ENCODE peak calls at places on chromosomes 7 and 10, in nine cellular contexts. R is ovary, D is BJ, G is tibial artery, Y is testis, H is psoas muscle, M is cardiac fibroblast, N is colonic mucosa, Q is fibroblast of pulmonary artery. W is an unnamed sample.
A peak's percentile ranks its signal among the peaks of the same experiment; 100 is the strongest.

GRCh38 chr7:128410092-128410665 is 397 bp upstream of the IMPDH1 start:
- DNase-seq in H (no peak), Q (peak; percentile 79), D (peak; percentile 33), N (no peak), R (no peak), M (peak; percentile 89), Y (peak; percentile 55), G (no peak), W (peak; percentile 55)

GRCh38 chr10:12417341-12417740 is 68.0 kb downstream of the CAMK1D start:
- DNase-seq in Y (no peak), M (no peak), H (no peak), G (peak; percentile 73), Q (no peak), D (no peak), N (no peak), R (no peak), W (no peak)

GRCh38 chr7:6252310-6252709 is 20.1 kb downstream of the CYTH3 start:
- DNase-seq in H (no peak), D (peak; percentile 72), N (no peak), M (peak; percentile 67), G (no peak), R (no peak), Q (peak; percentile 58), Y (no peak), W (no peak)

GRCh38 chr7:36210542-36210941 is 57.5 kb downstream of the EEPD1 start:
- DNase-seq in G (no peak), Q (no peak), Y (no peak), D (no peak), R (no peak), H (peak; percentile 69), N (no peak), M (no peak), W (no peak)

GRCh38 chr10:119305860-119306513 is 98.6 kb downstream of the GRK5 start:
- DNase-seq in N (peak; percentile 46), R (peak; percentile 79), Q (peak; percentile 97), D (peak; percentile 72), M (peak; percentile 94), Y (no peak), H (peak; percentile 80), G (peak; percentile 95), W (peak; percentile 51)

GRCh38 chr10:99532687-99533495 is at the start of gene NKX2-3:
- DNase-seq in D (no peak), Y (peak; percentile 76), H (peak; percentile 76), G (no peak), R (no peak), N (peak; percentile 87), Q (peak; percentile 33), M (peak; percentile 36), W (peak; percentile 91)

GRCh38 chr7:54788664-54789063 is 29.7 kb upstream of the SEC61G start:
- DNase-seq in H (no peak), Y (peak; percentile 26), N (peak; percentile 30), Q (peak; percentile 88), D (peak; percentile 51), M (peak; percentile 90), G (no peak), R (peak; percentile 38), W (peak; percentile 27)

GRCh38 chr10:117449636-117450035 is 74.4 kb upstream of the PDZD8 start:
- DNase-seq in M (no peak), Y (no peak), H (no peak), D (no peak), Q (no peak), R (no peak), G (no peak), N (no peak), W (no peak)

GRCh38 chr7:54813398-54813797 is 54.4 kb upstream of the SEC61G start:
- DNase-seq in G (no peak), Y (no peak), H (peak; percentile 68), R (no peak), N (no peak), M (no peak), D (no peak), Q (no peak), W (no peak)

GRCh38 chr10:83023647-83024046 is 1115.7 kb upstream of the GHITM start:
- DNase-seq in H (no peak), Q (peak; percentile 3), M (no peak), D (no peak), Y (no peak), N (no peak), G (no peak), R (no peak), W (no peak)

GRCh38 chr10:94123253-94123995 is 129.7 kb downstream of the PLCE1 start:
- DNase-seq in Q (peak; percentile 79), N (no peak), D (peak; percentile 70), G (no peak), H (no peak), M (peak; percentile 82), R (no peak), Y (no peak), W (no peak)

GRCh38 chr10:13099144-13099665 is 758 bp upstream of the OPTN start:
- DNase-seq in G (no peak), Q (peak; percentile 68), D (no peak), N (peak; percentile 70), R (peak; percentile 59), M (peak; percentile 71), H (peak; percentile 61), Y (peak; percentile 74), W (peak; percentile 55)

DNA sequence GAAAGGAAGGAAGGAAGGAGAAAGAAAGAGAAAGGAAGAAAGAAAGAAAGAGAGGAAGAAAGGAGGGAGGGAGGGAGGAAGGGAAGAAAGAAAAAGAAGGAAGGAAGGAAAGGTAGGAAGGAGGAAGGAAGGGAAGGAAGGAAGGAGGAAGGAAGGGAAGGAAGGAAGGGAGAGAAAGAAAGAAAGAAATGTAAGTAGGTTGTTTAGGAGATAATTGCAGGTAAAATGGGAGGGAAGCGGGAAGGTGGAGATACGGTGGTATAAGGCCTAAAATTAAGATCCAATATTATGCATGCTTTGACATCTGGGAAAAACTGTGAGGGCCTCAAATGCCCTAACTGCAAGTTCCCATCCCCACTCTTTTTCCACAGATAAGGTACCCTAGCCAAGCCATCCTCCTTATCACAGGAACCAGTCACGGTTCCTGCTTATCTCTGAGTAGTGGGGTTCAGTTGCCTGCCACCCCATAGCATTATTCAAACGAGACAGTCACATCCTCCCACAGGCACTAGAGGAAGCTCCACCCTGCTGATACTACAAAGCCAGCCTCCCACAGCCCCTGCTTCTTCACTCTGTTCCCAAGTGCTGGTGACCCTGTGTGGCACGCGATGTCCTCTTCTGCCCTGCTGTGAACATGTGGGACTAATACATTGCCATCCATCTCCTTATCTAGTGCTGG is 28.7 kb downstream of the ST8SIA6 start:
- DNase-seq in M (no peak), N (no peak), Q (no peak), G (no peak), H (no peak), R (no peak), Y (peak; percentile 20), D (no peak), W (peak; percentile 55)
- H3K4me3 ChIP-seq in M (no peak overlapping the region), N (no peak overlapping the region), Q (no peak overlapping the region), G (no peak overlapping the region), H (no peak overlapping the region), R (no peak overlapping the region), Y (no peak overlapping the region), D (no peak overlapping the region), W (no peak overlapping the region)

DNA sequence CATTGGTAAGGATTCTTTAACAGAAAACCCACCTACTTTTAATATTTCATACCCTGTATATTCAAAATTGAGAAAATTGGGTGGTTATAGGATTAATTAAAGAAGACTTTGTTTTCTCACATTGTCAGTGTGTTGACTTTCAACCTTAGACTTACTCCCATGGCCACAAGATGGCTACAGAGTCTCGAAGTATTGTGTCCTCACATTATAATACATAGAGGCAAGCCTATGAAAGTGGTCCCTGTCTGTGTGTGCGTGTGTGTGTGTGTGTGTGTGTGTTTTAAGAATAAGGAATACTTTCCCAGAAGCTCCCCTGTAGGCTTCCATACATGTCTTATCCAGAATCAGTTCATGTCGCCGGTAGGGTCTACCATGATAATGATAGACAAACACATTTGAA is 180.0 kb downstream of the PHF14 start:
- DNase-seq in Y (no peak), G (no peak), H (no peak), Q (no peak), N (no peak), R (no peak), M (no peak), D (no peak), W (peak; percentile 2)
- TF ChIP-seq CTCF in Y (no peak), G (no peak), H (no peak), Q (no peak), N (no peak), R (no peak), M (no peak), D (no peak), W (no peak)

GRCh38 chr10:28425431-28425830 is 107.5 kb upstream of the WAC start:
- DNase-seq in R (no peak), Y (no peak), Q (no peak), G (no peak), M (no peak), D (no peak), N (no peak), H (no peak), W (no peak)

GRCh38 chr10:28431139-28431538 is 101.8 kb upstream of the WAC start:
- DNase-seq in Q (no peak), H (no peak), N (no peak), M (no peak), D (no peak), G (no peak), Y (no peak), R (no peak), W (no peak)

GRCh38 chr10:28429573-28430216 is 103.2 kb upstream of the WAC start:
- DNase-seq in R (no peak), Y (peak; percentile 54), M (peak; percentile 6), H (no peak), N (peak; percentile 2), Q (no peak), G (no peak), D (no peak), W (no peak)

GRCh38 chr10:28429045-28429444 is 103.9 kb upstream of the WAC start:
- DNase-seq in D (no peak), Q (no peak), Y (no peak), R (no peak), H (no peak), M (no peak), N (no peak), G (no peak), W (no peak)

DNA sequence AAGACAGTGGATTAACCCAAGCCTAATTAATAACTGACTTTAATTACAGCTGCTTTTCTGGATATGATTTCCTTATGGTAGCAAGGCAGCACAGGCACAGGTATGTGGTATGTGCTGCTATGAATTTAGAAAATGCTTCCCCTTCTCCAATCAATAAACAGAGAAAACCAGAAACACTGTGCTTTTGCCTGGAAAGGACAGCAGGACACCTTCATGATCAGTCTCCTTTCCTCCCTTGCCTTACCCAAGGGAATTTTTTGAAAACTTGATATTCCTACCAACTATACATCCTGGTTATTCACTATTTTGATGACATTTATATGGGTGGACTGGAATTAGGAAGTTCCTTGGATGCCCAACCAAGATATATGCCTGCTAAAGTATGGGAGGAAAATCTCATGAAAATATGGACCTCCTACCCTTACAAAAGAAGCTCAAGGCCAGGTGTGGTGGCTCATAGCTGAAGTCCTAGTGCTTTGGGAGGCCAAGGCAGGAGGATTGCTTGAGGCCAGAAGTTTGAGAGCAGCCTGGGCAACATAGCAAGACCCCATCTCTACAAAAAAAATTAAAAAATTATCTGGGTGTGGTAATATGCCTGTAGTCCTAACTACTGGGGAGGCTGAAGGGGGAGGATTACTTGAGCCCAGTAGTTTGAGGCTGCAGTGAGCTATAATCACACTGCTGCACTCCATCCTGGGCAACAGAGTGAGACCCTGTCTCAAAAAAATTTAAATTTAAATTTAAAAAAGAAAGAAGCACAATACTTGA is 106.3 kb upstream of the WAC start:
- DNase-seq in H (no peak), N (no peak), Q (no peak), G (no peak), R (no peak), D (no peak), M (no peak), Y (no peak), W (no peak)
- H3K4me3 ChIP-seq in H (no peak overlapping the region), N (no peak overlapping the region), Q (no peak overlapping the region), G (no peak overlapping the region), R (no peak overlapping the region), D (no peak overlapping the region), M (no peak overlapping the region), Y (no peak overlapping the region), W (no peak overlapping the region)

GRCh38 chr10:22494007-22494406 is 148.7 kb downstream of the SPAG6 start:
- DNase-seq in N (no peak), Q (no peak), D (no peak), G (no peak), Y (no peak), R (no peak), M (no peak), H (no peak), W (no peak)
- TF ChIP-seq CTCF in N (no peak), Q (no peak), D (no peak), G (no peak), Y (no peak), R (no peak), M (no peak), H (no peak), W (no peak)

W was measured in mucosa of descending colon.